ENCODE peak calls at places on chromosomes 1 and 21, in nine cellular contexts. One of them, this sample, is unnamed.

GRCh38 chr1:205237526-205238484 is 10.1 kb downstream of the TMCC2 start:
- DNase-seq in EL: no peak
- DNase-seq in GM23248: no peak
- DNase-seq in HS-27A: no peak
- DNase-seq in choroid plexus epithelial cell: no peak
- DNase-seq in activated naive CD4-positive, alpha-beta T cell treated with Interleukin-2 at 50 U/mL for 16 hours: peak
- DNase-seq in neural crest cell: no peak
- DNase-seq in AML-193: peak
- DNase-seq in CD8-positive, alpha-beta T cell: no peak
- DNase-seq in this sample: no peak

GRCh38 chr1:47201179-47201578 is 11.3 kb upstream of the PDZK1IP1 start:
- DNase-seq in HS-27A: no peak
- DNase-seq in neural crest cell: no peak
- DNase-seq in CD8-positive, alpha-beta T cell: no peak
- DNase-seq in choroid plexus epithelial cell: peak
- DNase-seq in EL: no peak
- DNase-seq in activated naive CD4-positive, alpha-beta T cell treated with Interleukin-2 at 50 U/mL for 16 hours: no peak
- DNase-seq in GM23248: no peak
- DNase-seq in AML-193: no peak
- DNase-seq in this sample: no peak

GRCh38 chr1:16410803-16411202 is 26.4 kb downstream of the SPATA21 start:
- DNase-seq in HS-27A: no peak
- DNase-seq in AML-193: no peak
- DNase-seq in EL: no peak
- DNase-seq in CD8-positive, alpha-beta T cell: no peak
- DNase-seq in GM23248: no peak
- DNase-seq in neural crest cell: no peak
- DNase-seq in activated naive CD4-positive, alpha-beta T cell treated with Interleukin-2 at 50 U/mL for 16 hours: no peak
- DNase-seq in choroid plexus epithelial cell: no peak
- DNase-seq in this sample: no peak

GRCh38 chr1:175580351-175580750 is 163.0 kb downstream of the TNR start:
- DNase-seq in CD8-positive, alpha-beta T cell: no peak
- DNase-seq in GM23248: no peak
- DNase-seq in EL: no peak
- DNase-seq in choroid plexus epithelial cell: no peak
- DNase-seq in neural crest cell: no peak
- DNase-seq in activated naive CD4-positive, alpha-beta T cell treated with Interleukin-2 at 50 U/mL for 16 hours: no peak
- DNase-seq in AML-193: no peak
- DNase-seq in HS-27A: no peak
- DNase-seq in this sample: no peak

GRCh38 chr1:222521299-222522104 is 26.4 kb downstream of the HHIPL2 start:
- DNase-seq in AML-193: no peak
- DNase-seq in neural crest cell: no peak
- DNase-seq in EL: peak
- DNase-seq in activated naive CD4-positive, alpha-beta T cell treated with Interleukin-2 at 50 U/mL for 16 hours: no peak
- DNase-seq in choroid plexus epithelial cell: peak
- DNase-seq in CD8-positive, alpha-beta T cell: no peak
- DNase-seq in GM23248: peak
- DNase-seq in HS-27A: no peak
- DNase-seq in this sample: peak

GRCh38 chr1:239810071-239810481 is 281.6 kb upstream of the FMN2 start:
- DNase-seq in AML-193: no peak
- DNase-seq in CD8-positive, alpha-beta T cell: no peak
- DNase-seq in choroid plexus epithelial cell: no peak
- DNase-seq in activated naive CD4-positive, alpha-beta T cell treated with Interleukin-2 at 50 U/mL for 16 hours: no peak
- DNase-seq in EL: peak
- DNase-seq in neural crest cell: no peak
- DNase-seq in HS-27A: no peak
- DNase-seq in GM23248: peak
- DNase-seq in this sample: no peak

GRCh38 chr1:166479052-166479631 is 312.3 kb upstream of the FAM78B start:
- DNase-seq in AML-193: peak
- DNase-seq in EL: peak
- DNase-seq in choroid plexus epithelial cell: peak
- DNase-seq in CD8-positive, alpha-beta T cell: peak
- DNase-seq in GM23248: peak
- DNase-seq in neural crest cell: peak
- DNase-seq in HS-27A: no peak
- DNase-seq in activated naive CD4-positive, alpha-beta T cell treated with Interleukin-2 at 50 U/mL for 16 hours: peak
- DNase-seq in this sample: peak

GRCh38 chr1:8211620-8212442 is 106.1 kb upstream of the SLC45A1 start:
- DNase-seq in HS-27A: peak
- DNase-seq in activated naive CD4-positive, alpha-beta T cell treated with Interleukin-2 at 50 U/mL for 16 hours: no peak
- DNase-seq in EL: peak
- DNase-seq in neural crest cell: no peak
- DNase-seq in CD8-positive, alpha-beta T cell: no peak
- DNase-seq in choroid plexus epithelial cell: peak
- DNase-seq in GM23248: peak
- DNase-seq in AML-193: peak
- DNase-seq in this sample: peak

GRCh38 chr1:18668750-18669404 is 38.2 kb downstream of the PAX7 start:
- DNase-seq in choroid plexus epithelial cell: peak
- DNase-seq in EL: no peak
- DNase-seq in activated naive CD4-positive, alpha-beta T cell treated with Interleukin-2 at 50 U/mL for 16 hours: no peak
- DNase-seq in neural crest cell: no peak
- DNase-seq in AML-193: no peak
- DNase-seq in GM23248: peak
- DNase-seq in HS-27A: no peak
- DNase-seq in CD8-positive, alpha-beta T cell: no peak
- DNase-seq in this sample: peak

GRCh38 chr1:179016694-179017382 is 8.9 kb upstream of the FAM20B start:
- DNase-seq in EL: peak
- DNase-seq in activated naive CD4-positive, alpha-beta T cell treated with Interleukin-2 at 50 U/mL for 16 hours: no peak
- DNase-seq in GM23248: peak
- DNase-seq in AML-193: peak
- DNase-seq in HS-27A: peak
- DNase-seq in choroid plexus epithelial cell: peak
- DNase-seq in neural crest cell: no peak
- DNase-seq in CD8-positive, alpha-beta T cell: no peak
- DNase-seq in this sample: peak

GRCh38 chr1:152036316-152037216 is at the start of gene S100A11:
- DNase-seq in AML-193: peak
- DNase-seq in neural crest cell: peak
- DNase-seq in GM23248: peak
- DNase-seq in CD8-positive, alpha-beta T cell: no peak
- DNase-seq in activated naive CD4-positive, alpha-beta T cell treated with Interleukin-2 at 50 U/mL for 16 hours: peak
- DNase-seq in EL: peak
- DNase-seq in choroid plexus epithelial cell: peak
- DNase-seq in HS-27A: peak
- DNase-seq in this sample: peak

GRCh38 chr21:45975017-45975595 is 6.5 kb upstream of the COL6A1 start:
- DNase-seq in GM23248: peak
- DNase-seq in activated naive CD4-positive, alpha-beta T cell treated with Interleukin-2 at 50 U/mL for 16 hours: no peak
- DNase-seq in choroid plexus epithelial cell: no peak
- DNase-seq in EL: peak
- DNase-seq in CD8-positive, alpha-beta T cell: no peak
- DNase-seq in HS-27A: no peak
- DNase-seq in neural crest cell: peak
- DNase-seq in AML-193: no peak
- DNase-seq in this sample: no peak

GRCh38 chr1:68495968-68496679 is 758 bp downstream of the DEPDC1 start:
- DNase-seq in choroid plexus epithelial cell: peak
- DNase-seq in GM23248: peak
- DNase-seq in neural crest cell: no peak
- DNase-seq in EL: peak
- DNase-seq in HS-27A: no peak
- DNase-seq in AML-193: peak
- DNase-seq in CD8-positive, alpha-beta T cell: no peak
- DNase-seq in activated naive CD4-positive, alpha-beta T cell treated with Interleukin-2 at 50 U/mL for 16 hours: no peak
- DNase-seq in this sample: peak

This sample was measured in epithelial cell of esophagus.